ENCODE peak calls at places on chromosomes 12 and 14, in five cellular contexts. One of them, this sample, is unnamed. For H3K9me3, the result is how much of the 10 kb centered on the place peaks cover.

GRCh38 chr14:69055125-69055524 is 76.0 kb upstream of the ACTN1 start:
- DNase-seq in neural progenitor cell: no peak
- DNase-seq in transverse colon: no peak
- DNase-seq in CD8-positive, alpha-beta T cell: no peak
- DNase-seq in heart left ventricle: no peak
- DNase-seq in this sample: no peak

GRCh38 chr14:94122438-94122837 is 7.0 kb downstream of the IFI27L2 start:
- DNase-seq in neural progenitor cell: no peak
- DNase-seq in transverse colon: no peak
- DNase-seq in CD8-positive, alpha-beta T cell: no peak
- DNase-seq in heart left ventricle: no peak
- DNase-seq in this sample: no peak

GRCh38 chr12:79298511-79298910 is 392.3 kb downstream of the PAWR start:
- DNase-seq in neural progenitor cell: no peak
- DNase-seq in transverse colon: no peak
- DNase-seq in CD8-positive, alpha-beta T cell: no peak
- DNase-seq in heart left ventricle: no peak
- DNase-seq in this sample: no peak

GRCh38 chr14:26328766-26329165 is 269.1 kb downstream of the NOVA1 start:
- DNase-seq in neural progenitor cell: no peak
- DNase-seq in transverse colon: no peak
- DNase-seq in CD8-positive, alpha-beta T cell: no peak
- DNase-seq in heart left ventricle: no peak
- DNase-seq in this sample: no peak

GRCh38 chr12:116799955-116800354 is 61.8 kb downstream of the RNFT2 start:
- DNase-seq in neural progenitor cell: no peak
- DNase-seq in transverse colon: no peak
- DNase-seq in CD8-positive, alpha-beta T cell: no peak
- DNase-seq in heart left ventricle: no peak
- DNase-seq in this sample: no peak

GRCh38 chr14:105064721-105065143 is 498 bp downstream of the GPR132 start:
- DNase-seq in neural progenitor cell: peak
- DNase-seq in transverse colon: peak
- DNase-seq in CD8-positive, alpha-beta T cell: no peak
- DNase-seq in heart left ventricle: no peak
- DNase-seq in this sample: no peak

GRCh38 chr12:4115570-4115969 is 158.0 kb upstream of the CCND2 start:
- DNase-seq in neural progenitor cell: peak
- DNase-seq in transverse colon: no peak
- DNase-seq in CD8-positive, alpha-beta T cell: no peak
- DNase-seq in heart left ventricle: no peak
- DNase-seq in this sample: no peak

GRCh38 chr14:75566321-75566720 is 12.1 kb upstream of the FLVCR2 start:
- DNase-seq in neural progenitor cell: no peak
- DNase-seq in transverse colon: no peak
- DNase-seq in CD8-positive, alpha-beta T cell: peak
- DNase-seq in heart left ventricle: no peak
- DNase-seq in this sample: peak

GRCh38 chr12:59404109-59404650 is 191.6 kb upstream of the SLC16A7 start:
- DNase-seq in neural progenitor cell: no peak
- DNase-seq in transverse colon: no peak
- DNase-seq in CD8-positive, alpha-beta T cell: no peak
- DNase-seq in heart left ventricle: no peak
- DNase-seq in this sample: no peak

GRCh38 chr12:22283006-22283506 is 51.5 kb downstream of the ST8SIA1 start:
- DNase-seq in neural progenitor cell: no peak
- DNase-seq in transverse colon: no peak
- DNase-seq in CD8-positive, alpha-beta T cell: no peak
- DNase-seq in heart left ventricle: no peak
- DNase-seq in this sample: no peak

GRCh38 chr12:6056406-6057211 is 67.9 kb downstream of the VWF start:
- DNase-seq in neural progenitor cell: peak
- DNase-seq in transverse colon: no peak
- DNase-seq in CD8-positive, alpha-beta T cell: peak
- DNase-seq in heart left ventricle: no peak
- DNase-seq in this sample: no peak

GRCh38 chr12:119695034-119695433 is 27.1 kb downstream of the PRKAB1 start:
- DNase-seq in neural progenitor cell: peak
- DNase-seq in transverse colon: no peak
- DNase-seq in CD8-positive, alpha-beta T cell: no peak
- DNase-seq in heart left ventricle: no peak
- DNase-seq in this sample: no peak

GRCh38 chr14:81172353-81172752 is 48.4 kb downstream of the GTF2A1 start:
- DNase-seq in neural progenitor cell: no peak
- DNase-seq in transverse colon: no peak
- DNase-seq in CD8-positive, alpha-beta T cell: no peak
- DNase-seq in heart left ventricle: no peak
- DNase-seq in this sample: no peak

GRCh38 chr14:67385618-67386017 is 25.5 kb downstream of the EIF2S1 start:
- DNase-seq in neural progenitor cell: no peak
- DNase-seq in transverse colon: no peak
- DNase-seq in CD8-positive, alpha-beta T cell: no peak
- DNase-seq in heart left ventricle: no peak
- DNase-seq in this sample: no peak

GRCh38 chr14:54291491-54292191 is 105.2 kb upstream of the CDKN3 start:
- DNase-seq in neural progenitor cell: peak
- DNase-seq in transverse colon: no peak
- DNase-seq in CD8-positive, alpha-beta T cell: no peak
- DNase-seq in heart left ventricle: no peak
- DNase-seq in this sample: no peak

GRCh38 chr12:114769634-114770033 is 85.7 kb upstream of the TBX3 start:
- DNase-seq in neural progenitor cell: no peak
- DNase-seq in transverse colon: no peak
- DNase-seq in CD8-positive, alpha-beta T cell: no peak
- DNase-seq in heart left ventricle: no peak
- DNase-seq in this sample: no peak

GRCh38 chr12:97308576-97309198 is 153.9 kb upstream of the RMST start:
- DNase-seq in neural progenitor cell: peak
- DNase-seq in transverse colon: no peak
- DNase-seq in CD8-positive, alpha-beta T cell: no peak
- DNase-seq in heart left ventricle: no peak
- DNase-seq in this sample: peak

GRCh38 chr12:52439845-52440244 is 5.7 kb upstream of the KRT75 start:
- DNase-seq in neural progenitor cell: no peak
- DNase-seq in transverse colon: no peak
- DNase-seq in CD8-positive, alpha-beta T cell: no peak
- DNase-seq in heart left ventricle: no peak
- DNase-seq in this sample: no peak

GRCh38 chr12:55738113-55739024 is 4.6 kb upstream of the GDF11 start:
- DNase-seq in neural progenitor cell: peak
- DNase-seq in transverse colon: peak
- DNase-seq in CD8-positive, alpha-beta T cell: peak
- DNase-seq in heart left ventricle: peak
- DNase-seq in this sample: peak

GRCh38 chr12:104136577-104136976 is 1.4 kb downstream of the NFYB start:
- DNase-seq in neural progenitor cell: no peak
- DNase-seq in transverse colon: no peak
- DNase-seq in CD8-positive, alpha-beta T cell: no peak
- DNase-seq in heart left ventricle: no peak
- DNase-seq in this sample: no peak

GRCh38 chr14:53126705-53127104 is 26.4 kb downstream of the DDHD1 start:
- DNase-seq in neural progenitor cell: no peak
- DNase-seq in transverse colon: no peak
- DNase-seq in CD8-positive, alpha-beta T cell: no peak
- DNase-seq in heart left ventricle: no peak
- DNase-seq in this sample: no peak

GRCh38 chr12:122724641-122725243 is 5.9 kb downstream of the HCAR1 start:
- DNase-seq in neural progenitor cell: no peak
- DNase-seq in transverse colon: no peak
- DNase-seq in CD8-positive, alpha-beta T cell: no peak
- DNase-seq in heart left ventricle: no peak
- DNase-seq in this sample: no peak

GRCh38 chr12:78086553-78087362 is 256.1 kb downstream of the NAV3 start:
- DNase-seq in neural progenitor cell: no peak
- DNase-seq in transverse colon: no peak
- DNase-seq in CD8-positive, alpha-beta T cell: no peak
- DNase-seq in heart left ventricle: no peak
- DNase-seq in this sample: no peak

GRCh38 chr12:130224613-130225012 is 62.3 kb downstream of the FZD10 start:
- DNase-seq in neural progenitor cell: no peak
- DNase-seq in transverse colon: no peak
- DNase-seq in CD8-positive, alpha-beta T cell: no peak
- DNase-seq in heart left ventricle: no peak
- DNase-seq in this sample: no peak

GRCh38 chr12:104137902-104138746 is at the start of gene NFYB:
- DNase-seq in neural progenitor cell: peak
- DNase-seq in transverse colon: peak
- DNase-seq in CD8-positive, alpha-beta T cell: peak
- DNase-seq in heart left ventricle: peak
- DNase-seq in this sample: peak

GRCh38 chr12:11758838-11759509 is 109.5 kb downstream of the ETV6 start:
- DNase-seq in neural progenitor cell: peak
- DNase-seq in transverse colon: peak
- DNase-seq in CD8-positive, alpha-beta T cell: no peak
- DNase-seq in heart left ventricle: peak
- DNase-seq in this sample: no peak

GRCh38 chr14:61703342-61704129 is 8.2 kb downstream of the HIF1A start:
- DNase-seq in neural progenitor cell: no peak
- DNase-seq in transverse colon: no peak
- DNase-seq in CD8-positive, alpha-beta T cell: no peak
- DNase-seq in heart left ventricle: no peak
- DNase-seq in this sample: no peak

GRCh38 chr12:109595321-109595902 is 21.8 kb downstream of the MVK start:
- DNase-seq in neural progenitor cell: no peak
- DNase-seq in transverse colon: no peak
- DNase-seq in CD8-positive, alpha-beta T cell: no peak
- DNase-seq in heart left ventricle: no peak
- DNase-seq in this sample: no peak

GRCh38 chr14:103543721-103544626 is 15.0 kb downstream of the TRMT61A start:
- DNase-seq in neural progenitor cell: peak
- DNase-seq in transverse colon: peak
- DNase-seq in CD8-positive, alpha-beta T cell: no peak
- DNase-seq in heart left ventricle: no peak
- DNase-seq in this sample: no peak

GRCh38 chr12:14290951-14291350 is 74.5 kb upstream of the ATF7IP start:
- DNase-seq in neural progenitor cell: no peak
- DNase-seq in transverse colon: no peak
- DNase-seq in CD8-positive, alpha-beta T cell: no peak
- DNase-seq in heart left ventricle: no peak
- DNase-seq in this sample: no peak

GRCh38 chr12:75666126-75666979 is 154.9 kb upstream of the KRR1 start:
- DNase-seq in neural progenitor cell: peak
- DNase-seq in transverse colon: no peak
- DNase-seq in CD8-positive, alpha-beta T cell: no peak
- DNase-seq in heart left ventricle: no peak
- DNase-seq in this sample: no peak

GRCh38 chr12:127459166-127459565 is 807.8 kb upstream of the TMEM132C start:
- DNase-seq in neural progenitor cell: no peak
- DNase-seq in transverse colon: no peak
- DNase-seq in CD8-positive, alpha-beta T cell: no peak
- DNase-seq in heart left ventricle: no peak
- DNase-seq in this sample: no peak

GRCh38 chr14:71358209-71358931 is 451.1 kb downstream of the PCNX1 start:
- DNase-seq in neural progenitor cell: no peak
- DNase-seq in transverse colon: no peak
- DNase-seq in CD8-positive, alpha-beta T cell: no peak
- DNase-seq in heart left ventricle: no peak
- DNase-seq in this sample: no peak

GRCh38 chr12:82529096-82529495 is 157.6 kb upstream of the TMTC2 start:
- DNase-seq in neural progenitor cell: no peak
- DNase-seq in transverse colon: no peak
- DNase-seq in CD8-positive, alpha-beta T cell: no peak
- DNase-seq in heart left ventricle: no peak
- DNase-seq in this sample: no peak

GRCh38 chr14:57732886-57733285 is 133.0 kb downstream of the SLC35F4 start:
- DNase-seq in neural progenitor cell: no peak
- DNase-seq in transverse colon: no peak
- DNase-seq in CD8-positive, alpha-beta T cell: no peak
- DNase-seq in heart left ventricle: no peak
- DNase-seq in this sample: no peak

GRCh38 chr14:20569066-20569465 is 8.2 kb upstream of the RNASE9 start:
- DNase-seq in neural progenitor cell: no peak
- DNase-seq in transverse colon: no peak
- DNase-seq in CD8-positive, alpha-beta T cell: no peak
- DNase-seq in heart left ventricle: no peak
- DNase-seq in this sample: no peak
- H3K9me3 ChIP-seq in neural progenitor cell: under half
- H3K9me3 ChIP-seq in transverse colon: under half
- H3K9me3 ChIP-seq in CD8-positive, alpha-beta T cell: under half
- H3K9me3 ChIP-seq in heart left ventricle: under half
- H3K9me3 ChIP-seq in this sample: under half

DNA sequence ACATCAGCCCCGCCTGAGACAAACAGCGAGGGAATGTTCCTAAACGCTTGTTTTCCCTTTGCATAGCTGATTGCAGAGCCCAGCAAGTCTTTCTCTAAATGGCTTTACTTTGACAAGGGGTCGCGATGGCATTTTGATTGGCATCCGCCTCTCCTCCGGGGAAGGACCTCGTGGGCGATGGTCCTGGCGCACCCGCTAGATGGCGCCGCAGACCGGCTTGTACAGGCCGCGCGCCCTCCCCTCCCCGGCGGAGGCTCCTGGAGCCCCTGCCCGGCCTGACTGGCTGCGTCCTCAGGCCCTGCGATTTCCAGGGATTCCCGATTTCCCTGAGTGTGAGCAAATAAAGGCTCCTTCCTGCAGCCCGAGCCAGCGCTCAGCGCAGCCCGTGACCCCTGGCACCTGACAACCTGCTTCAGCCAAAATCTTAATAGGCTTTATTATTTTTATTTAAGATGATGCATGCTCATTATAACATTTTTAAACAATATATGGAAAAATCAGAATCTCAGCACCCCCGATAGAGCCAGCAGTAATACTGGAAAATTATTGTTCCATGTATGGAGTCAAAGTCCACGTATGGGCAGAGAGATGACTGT is 468.3 kb downstream of the AACS start:
- DNase-seq in neural progenitor cell: peak
- DNase-seq in transverse colon: peak
- DNase-seq in CD8-positive, alpha-beta T cell: no peak
- DNase-seq in heart left ventricle: no peak
- DNase-seq in this sample: no peak
- H3K4me3 ChIP-seq in neural progenitor cell: no peak
- H3K4me3 ChIP-seq in transverse colon: no peak
- H3K4me3 ChIP-seq in CD8-positive, alpha-beta T cell: no peak
- H3K4me3 ChIP-seq in heart left ventricle: no peak
- H3K4me3 ChIP-seq in this sample: no peak

GRCh38 chr12:37720846-37721245 is 595.7 kb upstream of the ALG10B start:
- DNase-seq in neural progenitor cell: no peak
- DNase-seq in transverse colon: no peak
- DNase-seq in CD8-positive, alpha-beta T cell: no peak
- DNase-seq in heart left ventricle: no peak
- DNase-seq in this sample: no peak
- H3K9me3 ChIP-seq in neural progenitor cell: under half
- H3K9me3 ChIP-seq in transverse colon: under half
- H3K9me3 ChIP-seq in CD8-positive, alpha-beta T cell: under half
- H3K9me3 ChIP-seq in heart left ventricle: under half
- H3K9me3 ChIP-seq in this sample: under half

GRCh38 chr14:50362791-50363733 is 33.6 kb downstream of the CDKL1 start:
- DNase-seq in neural progenitor cell: no peak
- DNase-seq in transverse colon: no peak
- DNase-seq in CD8-positive, alpha-beta T cell: peak
- DNase-seq in heart left ventricle: no peak
- DNase-seq in this sample: no peak
- H3K4me3 ChIP-seq in neural progenitor cell: no peak
- H3K4me3 ChIP-seq in transverse colon: peak
- H3K4me3 ChIP-seq in CD8-positive, alpha-beta T cell: peak
- H3K4me3 ChIP-seq in heart left ventricle: peak
- H3K4me3 ChIP-seq in this sample: no peak

This sample was measured in prostate gland.